ENCODE peak calls at places on chromosomes 5 and 9, in ten cellular contexts. H is esophagus squamous epithelium, L is prostate gland, C is uterus, S is body of pancreas, F is ovary, G is A549, Z is upper lobe of left lung, I is endothelial cell of umbilical vein, U is NB4. M is an unnamed sample.

GRCh38 chr9:108842610-108843295 is 13.0 kb downstream of the ACTL7B start:
- DNase-seq in H (no peak), L (no peak), C (no peak), S (no peak), F (no peak), G (no peak), Z (no peak), I (peak), U (no peak), M (peak)

GRCh38 chr5:174444791-174445190 is 279.6 kb upstream of the MSX2 start:
- DNase-seq in H (no peak), L (no peak), C (no peak), S (no peak), F (no peak), G (no peak), Z (no peak), I (no peak), U (no peak), M (no peak)

GRCh38 chr9:88950341-88951141 is 40.7 kb upstream of the S1PR3 start:
- DNase-seq in H (no peak), L (no peak), C (no peak), S (no peak), F (no peak), G (peak), Z (no peak), I (peak), U (peak), M (peak)

GRCh38 chr9:6000955-6001354 is 14.5 kb downstream of the RANBP6 start:
- DNase-seq in H (no peak), L (no peak), C (no peak), S (no peak), F (no peak), G (no peak), Z (no peak), I (no peak), U (no peak), M (no peak)

GRCh38 chr5:146344155-146345118 is 5.8 kb downstream of the POU4F3 start:
- DNase-seq in H (no peak), L (no peak), C (no peak), S (peak), F (no peak), G (no peak), Z (peak), I (no peak), U (no peak), M (no peak)

GRCh38 chr5:113090336-113091106 is 113.9 kb downstream of the DCP2 start:
- DNase-seq in H (no peak), L (peak), C (no peak), S (no peak), F (peak), G (no peak), Z (no peak), I (peak), U (no peak), M (no peak)

GRCh38 chr5:157744055-157745011 is 821 bp downstream of the LSM11 start:
- DNase-seq in H (no peak), L (no peak), C (peak), S (peak), F (peak), G (no peak), Z (no peak), I (peak), U (peak), M (no peak)

GRCh38 chr5:6504677-6505414 is 56.2 kb downstream of the UBE2QL1 start:
- DNase-seq in H (no peak), L (peak), C (no peak), S (peak), F (no peak), G (peak), Z (no peak), I (no peak), U (peak), M (peak)

GRCh38 chr5:132203916-132204315 is 23.7 kb downstream of the P4HA2 start:
- DNase-seq in H (no peak), L (no peak), C (no peak), S (peak), F (no peak), G (no peak), Z (no peak), I (no peak), U (no peak), M (no peak)

GRCh38 chr5:172523146-172523745 is 68.9 kb upstream of the SH3PXD2B start:
- DNase-seq in H (no peak), L (no peak), C (no peak), S (peak), F (no peak), G (no peak), Z (no peak), I (no peak), U (no peak), M (peak)

GRCh38 chr5:83375049-83375710 is 96.4 kb upstream of the VCAN start:
- DNase-seq in H (no peak), L (no peak), C (no peak), S (no peak), F (no peak), G (no peak), Z (no peak), I (no peak), U (no peak), M (no peak)

GRCh38 chr5:65625743-65626142 is 916 bp downstream of the SHLD3 start:
- DNase-seq in H (no peak), L (no peak), C (no peak), S (no peak), F (no peak), G (no peak), Z (no peak), I (peak), U (peak), M (no peak)

GRCh38 chr5:9009931-9010652 is 535.8 kb downstream of the SEMA5A start:
- DNase-seq in H (no peak), L (no peak), C (no peak), S (no peak), F (no peak), G (no peak), Z (no peak), I (no peak), U (no peak), M (no peak)

GRCh38 chr9:130242270-130243014 is 23.1 kb upstream of the HMCN2 start:
- DNase-seq in H (no peak), L (no peak), C (no peak), S (no peak), F (no peak), G (no peak), Z (no peak), I (no peak), U (no peak), M (no peak)

GRCh38 chr9:98640394-98640793 is 68.3 kb downstream of the GABBR2 start:
- DNase-seq in H (no peak), L (no peak), C (no peak), S (no peak), F (no peak), G (no peak), Z (no peak), I (no peak), U (no peak), M (peak)

GRCh38 chr9:35904966-35905781 is 828 bp upstream of the HRCT1 start:
- DNase-seq in H (no peak), L (no peak), C (no peak), S (no peak), F (no peak), G (peak), Z (no peak), I (no peak), U (no peak), M (no peak)

GRCh38 chr9:110078626-110079025 is 129.3 kb downstream of the C9orf152 start:
- DNase-seq in H (no peak), L (no peak), C (no peak), S (no peak), F (no peak), G (no peak), Z (no peak), I (peak), U (no peak), M (no peak)

GRCh38 chr5:170154297-170154696 is 48.6 kb downstream of the FOXI1 start:
- DNase-seq in H (no peak), L (no peak), C (no peak), S (no peak), F (no peak), G (no peak), Z (no peak), I (no peak), U (no peak), M (no peak)

GRCh38 chr5:159156839-159157238 is 52.5 kb downstream of the RNF145 start:
- DNase-seq in H (no peak), L (peak), C (no peak), S (peak), F (no peak), G (peak), Z (no peak), I (peak), U (peak), M (peak)

GRCh38 chr5:94777163-94777885 is 158.9 kb downstream of the SLF1 start:
- DNase-seq in H (no peak), L (no peak), C (no peak), S (no peak), F (no peak), G (no peak), Z (no peak), I (no peak), U (no peak), M (no peak)

GRCh38 chr5:67003906-67004729 is 192.5 kb downstream of the CD180 start:
- DNase-seq in H (peak), L (peak), C (peak), S (peak), F (peak), G (peak), Z (peak), I (peak), U (peak), M (peak)
- TF ChIP-seq POLR2A in H (peak), L (peak), C (peak), S (peak), F (no peak), G (peak), Z (peak), I (peak), U (no peak), M (no peak)

GRCh38 chr5:168992687-168993086 is 308.3 kb downstream of the SLIT3 start:
- DNase-seq in H (no peak), L (peak), C (no peak), S (no peak), F (no peak), G (peak), Z (no peak), I (no peak), U (peak), M (no peak)
- TF ChIP-seq CTCF in H (no peak), L (no peak), C (no peak), S (no peak), F (no peak), G (peak), Z (peak), I (no peak), U (peak), M (no peak)

DNA sequence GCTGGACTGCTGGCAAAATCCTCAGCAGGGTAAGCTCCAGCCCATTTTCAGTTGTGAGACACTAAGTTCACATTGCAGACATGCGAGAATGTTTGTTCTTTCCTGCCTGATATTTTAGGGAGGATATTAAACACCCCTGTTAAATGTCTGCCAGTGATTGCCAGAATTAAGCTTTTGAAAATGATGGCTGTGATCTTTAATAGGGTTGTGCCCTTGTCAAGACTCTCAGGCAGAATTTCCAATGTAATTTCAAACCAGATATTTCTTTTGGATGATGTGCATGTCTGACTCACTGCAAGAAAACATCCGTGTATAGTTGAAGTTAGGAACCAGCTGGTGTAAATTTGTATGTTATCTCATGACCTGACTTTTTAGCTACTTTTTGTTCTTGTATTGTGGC is 810.8 kb downstream of the TLE4 start:
- DNase-seq in H (no peak), L (no peak), C (no peak), S (no peak), F (no peak), G (no peak), Z (no peak), I (no peak), U (no peak), M (no peak)
- H3K4me3 ChIP-seq in H (no peak), L (no peak), C (no peak), S (no peak), F (no peak), G (no peak), Z (no peak), I (no peak), U (no peak), M (no peak)

GRCh38 chr9:20925256-20926046 is 106.0 kb downstream of the HACD4 start:
- DNase-seq in H (no peak), L (no peak), C (no peak), S (no peak), F (no peak), G (no peak), Z (no peak), I (no peak), U (no peak), M (no peak)
- TF ChIP-seq POLR2A in H (no peak), L (no peak), C (no peak), S (no peak), F (no peak), G (no peak), Z (no peak), I (no peak), U (no peak), M (no peak)

DNA sequence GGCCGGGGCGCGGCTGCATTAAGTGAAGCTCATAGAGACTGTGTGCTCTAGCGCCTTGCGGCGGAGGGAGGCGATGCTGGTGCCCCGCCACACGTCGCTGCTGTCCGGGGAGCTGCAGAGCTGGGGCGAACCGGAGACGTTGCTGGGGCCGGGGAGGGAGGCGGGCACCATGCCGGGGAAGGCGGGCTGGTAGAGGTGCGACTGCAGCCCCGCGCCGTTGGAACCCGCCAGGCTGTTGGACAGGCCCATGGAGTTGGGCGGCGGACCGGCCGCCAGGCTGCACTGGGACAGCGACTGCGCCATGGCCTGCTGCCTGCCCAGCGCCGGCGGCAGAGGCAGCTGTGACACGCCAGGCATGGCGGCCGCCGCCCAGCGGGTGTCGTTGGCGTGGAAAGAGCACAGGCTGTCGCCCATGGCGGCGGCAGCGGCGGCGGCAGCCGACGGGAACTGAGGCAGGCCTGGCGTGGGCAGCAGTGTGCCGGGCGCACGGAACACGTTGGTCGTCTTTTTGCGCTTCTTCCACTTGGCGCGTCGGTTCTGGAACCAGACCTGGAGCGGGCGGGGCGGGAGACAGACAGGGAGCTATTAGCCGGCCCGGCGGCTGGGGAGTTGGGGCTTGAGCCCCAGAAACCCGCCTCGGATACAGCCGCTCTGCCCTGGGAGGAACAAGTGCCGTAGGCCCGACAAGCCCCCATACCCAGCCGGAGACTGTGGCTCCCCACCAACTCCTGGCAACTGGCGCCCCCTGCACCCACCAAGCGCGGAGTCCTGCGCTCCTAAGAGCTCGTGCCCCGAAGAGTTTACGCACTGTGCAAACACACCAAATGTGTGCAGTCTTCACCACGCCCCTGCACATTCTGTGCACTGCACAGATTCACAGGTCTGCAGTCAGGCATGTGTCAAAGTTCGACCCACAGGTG is 8.0 kb downstream of the OTP start:
- DNase-seq in H (no peak), L (no peak), C (no peak), S (peak), F (no peak), G (peak), Z (peak), I (no peak), U (peak), M (no peak)
- TF ChIP-seq CTCF in H (no peak), L (no peak), C (no peak), S (peak), F (no peak), G (no peak), Z (peak), I (no peak), U (peak), M (no peak)

GRCh38 chr9:69325409-69326212 is 596 bp downstream of the ENTREP1 start:
- DNase-seq in H (no peak), L (peak), C (no peak), S (peak), F (peak), G (no peak), Z (peak), I (peak), U (no peak), M (no peak)
- H3K4me3 ChIP-seq in H (peak), L (peak), C (peak), S (no peak), F (peak), G (peak), Z (peak), I (peak), U (no peak), M (peak)

GRCh38 chr9:111482656-111483418 is 1.3 kb downstream of the ECPAS start:
- DNase-seq in H (peak), L (peak), C (peak), S (peak), F (peak), G (peak), Z (peak), I (peak), U (peak), M (peak)
- TF ChIP-seq POLR2A in H (peak), L (peak), C (no peak), S (peak), F (peak), G (no peak), Z (peak), I (no peak), U (no peak), M (no peak)

GRCh38 chr9:22813520-22813919 is 366.9 kb downstream of the DMRTA1 start:
- DNase-seq in H (no peak), L (no peak), C (no peak), S (no peak), F (no peak), G (peak), Z (no peak), I (peak), U (peak), M (no peak)
- TF ChIP-seq CTCF in H (no peak), L (peak), C (no peak), S (no peak), F (no peak), G (no peak), Z (peak), I (peak), U (no peak), M (no peak)

M was measured in lower leg skin.